ENCODE peak calls at places on chromosomes 6 and 20, in eight cellular contexts. One of them, this sample, is unnamed.

GRCh38 chr6:68651018-68651985 is 16.2 kb downstream of the ADGRB3 start:
- DNase-seq in choroid plexus epithelial cell: peak; percentile 82
- DNase-seq in Panc1: no peak
- DNase-seq in cardiac muscle cell: no peak
- DNase-seq in retinal pigment epithelial cell: no peak
- DNase-seq in lower lobe of right lung: no peak
- DNase-seq in coronary artery: no peak
- DNase-seq in fibroblast of lung: peak; percentile 95
- DNase-seq in this sample: no peak

GRCh38 chr20:17995967-17996819 is 27.4 kb downstream of the MGME1 start:
- DNase-seq in choroid plexus epithelial cell: peak; percentile 82
- DNase-seq in Panc1: no peak
- DNase-seq in cardiac muscle cell: peak; percentile 61
- DNase-seq in retinal pigment epithelial cell: no peak
- DNase-seq in lower lobe of right lung: no peak
- DNase-seq in coronary artery: no peak
- DNase-seq in fibroblast of lung: peak; percentile 78
- DNase-seq in this sample: peak; percentile 78

GRCh38 chr6:92125681-92126080 is 1293.7 kb downstream of the EPHA7 start:
- DNase-seq in choroid plexus epithelial cell: no peak
- DNase-seq in Panc1: no peak
- DNase-seq in cardiac muscle cell: no peak
- DNase-seq in retinal pigment epithelial cell: no peak
- DNase-seq in lower lobe of right lung: no peak
- DNase-seq in coronary artery: no peak
- DNase-seq in fibroblast of lung: no peak
- DNase-seq in this sample: no peak

GRCh38 chr6:53065266-53066058 is at the start of gene FBXO9:
- DNase-seq in choroid plexus epithelial cell: peak; percentile 50
- DNase-seq in Panc1: no peak
- DNase-seq in cardiac muscle cell: peak; percentile 84
- DNase-seq in retinal pigment epithelial cell: no peak
- DNase-seq in lower lobe of right lung: peak; percentile 79
- DNase-seq in coronary artery: peak; percentile 85
- DNase-seq in fibroblast of lung: peak; percentile 33
- DNase-seq in this sample: peak; percentile 75

GRCh38 chr20:64168381-64169088 is 4.3 kb downstream of the MYT1 start:
- DNase-seq in choroid plexus epithelial cell: no peak
- DNase-seq in Panc1: no peak
- DNase-seq in cardiac muscle cell: no peak
- DNase-seq in retinal pigment epithelial cell: no peak
- DNase-seq in lower lobe of right lung: peak; percentile 24
- DNase-seq in coronary artery: no peak
- DNase-seq in fibroblast of lung: peak; percentile 2
- DNase-seq in this sample: no peak

GRCh38 chr6:30325873-30326445 is 768 bp upstream of the TRIM39 start:
- DNase-seq in choroid plexus epithelial cell: peak; percentile 69
- DNase-seq in Panc1: peak; percentile 36
- DNase-seq in cardiac muscle cell: peak; percentile 69
- DNase-seq in retinal pigment epithelial cell: peak; percentile 59
- DNase-seq in lower lobe of right lung: no peak
- DNase-seq in coronary artery: peak; percentile 76
- DNase-seq in fibroblast of lung: no peak
- DNase-seq in this sample: peak; percentile 86

GRCh38 chr6:144284753-144285547 is at the start of gene UTRN:
- DNase-seq in choroid plexus epithelial cell: peak; percentile 85
- DNase-seq in Panc1: no peak
- DNase-seq in cardiac muscle cell: peak; percentile 92
- DNase-seq in retinal pigment epithelial cell: no peak
- DNase-seq in lower lobe of right lung: peak; percentile 87
- DNase-seq in coronary artery: peak; percentile 90
- DNase-seq in fibroblast of lung: peak; percentile 85
- DNase-seq in this sample: peak; percentile 89

GRCh38 chr6:7848229-7848628 is 62.4 kb downstream of the TXNDC5 start:
- DNase-seq in choroid plexus epithelial cell: peak; percentile 23
- DNase-seq in Panc1: no peak
- DNase-seq in cardiac muscle cell: no peak
- DNase-seq in retinal pigment epithelial cell: no peak
- DNase-seq in lower lobe of right lung: no peak
- DNase-seq in coronary artery: no peak
- DNase-seq in fibroblast of lung: no peak
- DNase-seq in this sample: no peak

GRCh38 chr6:14635195-14635594 is 517.6 kb downstream of the CD83 start:
- DNase-seq in choroid plexus epithelial cell: no peak
- DNase-seq in Panc1: no peak
- DNase-seq in cardiac muscle cell: no peak
- DNase-seq in retinal pigment epithelial cell: no peak
- DNase-seq in lower lobe of right lung: no peak
- DNase-seq in coronary artery: no peak
- DNase-seq in fibroblast of lung: no peak
- DNase-seq in this sample: no peak

GRCh38 chr20:34825530-34826362 is at the start of gene NCOA6:
- DNase-seq in choroid plexus epithelial cell: peak; percentile 87
- DNase-seq in Panc1: peak; percentile 41
- DNase-seq in cardiac muscle cell: peak; percentile 87
- DNase-seq in retinal pigment epithelial cell: no peak
- DNase-seq in lower lobe of right lung: peak; percentile 91
- DNase-seq in coronary artery: peak; percentile 90
- DNase-seq in fibroblast of lung: peak; percentile 82
- DNase-seq in this sample: peak; percentile 88

GRCh38 chr6:38110407-38111025 is 291.0 kb downstream of the ZFAND3 start:
- DNase-seq in choroid plexus epithelial cell: no peak
- DNase-seq in Panc1: no peak
- DNase-seq in cardiac muscle cell: peak; percentile 27
- DNase-seq in retinal pigment epithelial cell: no peak
- DNase-seq in lower lobe of right lung: no peak
- DNase-seq in coronary artery: no peak
- DNase-seq in fibroblast of lung: peak; percentile 47
- DNase-seq in this sample: peak; percentile 42

GRCh38 chr6:25590986-25591385 is 61.0 kb upstream of the SCGN start:
- DNase-seq in choroid plexus epithelial cell: no peak
- DNase-seq in Panc1: no peak
- DNase-seq in cardiac muscle cell: no peak
- DNase-seq in retinal pigment epithelial cell: no peak
- DNase-seq in lower lobe of right lung: no peak
- DNase-seq in coronary artery: no peak
- DNase-seq in fibroblast of lung: no peak
- DNase-seq in this sample: peak; percentile 6

GRCh38 chr6:142433419-142433818 is 131.6 kb downstream of the ADGRG6 start:
- DNase-seq in choroid plexus epithelial cell: no peak
- DNase-seq in Panc1: no peak
- DNase-seq in cardiac muscle cell: no peak
- DNase-seq in retinal pigment epithelial cell: no peak
- DNase-seq in lower lobe of right lung: no peak
- DNase-seq in coronary artery: no peak
- DNase-seq in fibroblast of lung: no peak
- DNase-seq in this sample: no peak

DNA sequence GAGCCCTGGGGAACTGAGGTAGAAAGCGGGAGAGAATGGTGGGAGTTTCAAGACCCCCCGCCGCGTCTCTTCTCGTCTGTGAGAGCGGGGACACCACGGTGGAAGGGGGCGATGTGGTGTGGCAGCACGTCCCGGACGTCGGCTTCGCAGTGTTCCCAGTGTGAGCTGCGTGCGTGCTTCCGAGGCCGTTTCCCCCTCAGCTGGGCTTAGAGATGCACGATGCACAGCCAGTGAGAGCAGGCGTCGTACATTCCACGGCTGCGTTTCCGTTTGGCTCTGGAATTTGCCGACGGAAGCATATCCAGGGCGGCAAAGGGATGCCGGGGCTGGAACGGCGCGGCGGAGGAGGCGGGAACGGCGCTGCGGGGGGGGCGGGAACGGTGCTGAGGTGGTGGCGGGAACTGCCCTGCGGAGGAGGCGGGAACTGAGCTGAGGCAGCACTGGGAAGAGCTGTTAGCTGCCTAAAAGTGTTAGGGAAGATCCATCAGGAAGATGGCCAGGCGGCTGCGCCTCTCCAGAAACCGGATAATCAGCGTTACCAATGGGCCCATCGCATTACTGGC is 37.7 kb downstream of the KIF25 start:
- DNase-seq in choroid plexus epithelial cell: peak; percentile 86
- DNase-seq in Panc1: no peak
- DNase-seq in cardiac muscle cell: peak; percentile 77
- DNase-seq in retinal pigment epithelial cell: peak; percentile 29
- DNase-seq in lower lobe of right lung: peak; percentile 72
- DNase-seq in coronary artery: no peak
- DNase-seq in fibroblast of lung: peak; percentile 43
- DNase-seq in this sample: peak; percentile 91
- H3K4me3 ChIP-seq in choroid plexus epithelial cell: peak overlapping the region; percentile 52
- H3K4me3 ChIP-seq in Panc1: peak overlapping the region; percentile 54
- H3K4me3 ChIP-seq in cardiac muscle cell: peak overlapping the region; percentile 10
- H3K4me3 ChIP-seq in retinal pigment epithelial cell: peak overlapping the region; percentile 24
- H3K4me3 ChIP-seq in lower lobe of right lung: peak overlapping the region; percentile 51
- H3K4me3 ChIP-seq in coronary artery: peak overlapping the region; percentile 59
- H3K4me3 ChIP-seq in fibroblast of lung: peak overlapping the region; percentile 41
- H3K4me3 ChIP-seq in this sample: peak overlapping the region; percentile 36

GRCh38 chr6:117423754-117424153 is 2.0 kb downstream of the ROS1 start:
- DNase-seq in choroid plexus epithelial cell: no peak
- DNase-seq in Panc1: no peak
- DNase-seq in cardiac muscle cell: no peak
- DNase-seq in retinal pigment epithelial cell: no peak
- DNase-seq in lower lobe of right lung: no peak
- DNase-seq in coronary artery: no peak
- DNase-seq in fibroblast of lung: no peak
- DNase-seq in this sample: no peak

GRCh38 chr6:117425431-117426153 is at the start of gene ROS1:
- DNase-seq in choroid plexus epithelial cell: no peak
- DNase-seq in Panc1: no peak
- DNase-seq in cardiac muscle cell: no peak
- DNase-seq in retinal pigment epithelial cell: no peak
- DNase-seq in lower lobe of right lung: no peak
- DNase-seq in coronary artery: no peak
- DNase-seq in fibroblast of lung: no peak
- DNase-seq in this sample: no peak
- H3K4me3 ChIP-seq in choroid plexus epithelial cell: no peak within 1 kb of the TSS
- H3K4me3 ChIP-seq in Panc1: no peak within 1 kb of the TSS
- H3K4me3 ChIP-seq in cardiac muscle cell: no peak within 1 kb of the TSS
- H3K4me3 ChIP-seq in retinal pigment epithelial cell: no peak within 1 kb of the TSS
- H3K4me3 ChIP-seq in lower lobe of right lung: peak within 1 kb of the TSS; percentile 35
- H3K4me3 ChIP-seq in coronary artery: no peak within 1 kb of the TSS
- H3K4me3 ChIP-seq in fibroblast of lung: no peak within 1 kb of the TSS
- H3K4me3 ChIP-seq in this sample: no peak within 1 kb of the TSS

DNA sequence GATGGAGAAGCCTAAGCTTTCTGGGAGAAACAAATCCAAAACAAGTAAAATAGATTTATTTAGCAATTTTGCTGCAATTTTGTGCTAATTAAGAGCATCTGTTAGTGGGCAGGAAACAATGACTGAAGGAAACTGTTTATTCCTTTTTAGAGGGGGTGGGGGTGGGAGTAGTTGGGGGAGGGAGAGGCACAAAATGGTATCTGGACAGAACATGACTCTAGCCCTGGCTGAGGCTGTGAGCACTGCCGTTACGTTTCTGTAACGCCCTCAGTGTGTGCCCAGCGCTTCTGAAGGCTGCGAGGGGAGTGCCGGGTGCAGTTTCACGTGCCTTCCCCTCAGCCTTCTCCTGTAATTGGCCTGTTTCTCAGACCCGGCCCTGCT is 28.8 kb downstream of the METTL24 start:
- DNase-seq in choroid plexus epithelial cell: no peak
- DNase-seq in Panc1: no peak
- DNase-seq in cardiac muscle cell: no peak
- DNase-seq in retinal pigment epithelial cell: no peak
- DNase-seq in lower lobe of right lung: no peak
- DNase-seq in coronary artery: no peak
- DNase-seq in fibroblast of lung: peak; percentile 17
- DNase-seq in this sample: peak; percentile 71
- H3K4me3 ChIP-seq in choroid plexus epithelial cell: peak overlapping the region; percentile 44
- H3K4me3 ChIP-seq in Panc1: peak overlapping the region; percentile 11
- H3K4me3 ChIP-seq in cardiac muscle cell: no peak overlapping the region
- H3K4me3 ChIP-seq in retinal pigment epithelial cell: peak overlapping the region; percentile 25
- H3K4me3 ChIP-seq in lower lobe of right lung: peak overlapping the region; percentile 32
- H3K4me3 ChIP-seq in coronary artery: peak overlapping the region; percentile 54
- H3K4me3 ChIP-seq in fibroblast of lung: peak overlapping the region; percentile 7
- H3K4me3 ChIP-seq in this sample: peak overlapping the region; percentile 20

DNA sequence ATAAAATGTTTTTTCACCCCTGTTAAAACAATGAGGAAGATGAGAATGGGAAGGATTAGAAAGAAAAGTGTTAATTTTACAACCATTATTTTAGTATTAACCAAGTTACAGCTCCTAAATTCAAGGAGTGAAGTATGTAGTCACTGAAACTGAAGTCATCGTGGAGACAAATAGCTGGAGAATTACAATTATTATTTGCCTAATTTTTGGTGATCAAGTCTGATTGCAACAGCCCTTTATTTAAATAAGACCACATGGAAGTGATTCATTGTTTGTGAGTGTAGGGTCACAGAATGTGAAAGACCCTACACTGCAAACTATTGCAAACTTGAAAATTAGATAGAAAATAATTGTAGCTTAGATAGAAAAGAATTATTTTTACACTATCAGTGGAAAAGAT is 292.4 kb downstream of the CENPW start:
- DNase-seq in choroid plexus epithelial cell: no peak
- DNase-seq in Panc1: no peak
- DNase-seq in cardiac muscle cell: no peak
- DNase-seq in retinal pigment epithelial cell: no peak
- DNase-seq in lower lobe of right lung: no peak
- DNase-seq in coronary artery: no peak
- DNase-seq in fibroblast of lung: no peak
- DNase-seq in this sample: no peak
- H3K4me3 ChIP-seq in choroid plexus epithelial cell: no peak overlapping the region
- H3K4me3 ChIP-seq in Panc1: no peak overlapping the region
- H3K4me3 ChIP-seq in cardiac muscle cell: no peak overlapping the region
- H3K4me3 ChIP-seq in retinal pigment epithelial cell: no peak overlapping the region
- H3K4me3 ChIP-seq in lower lobe of right lung: no peak overlapping the region
- H3K4me3 ChIP-seq in coronary artery: no peak overlapping the region
- H3K4me3 ChIP-seq in fibroblast of lung: no peak overlapping the region
- H3K4me3 ChIP-seq in this sample: no peak overlapping the region

DNA sequence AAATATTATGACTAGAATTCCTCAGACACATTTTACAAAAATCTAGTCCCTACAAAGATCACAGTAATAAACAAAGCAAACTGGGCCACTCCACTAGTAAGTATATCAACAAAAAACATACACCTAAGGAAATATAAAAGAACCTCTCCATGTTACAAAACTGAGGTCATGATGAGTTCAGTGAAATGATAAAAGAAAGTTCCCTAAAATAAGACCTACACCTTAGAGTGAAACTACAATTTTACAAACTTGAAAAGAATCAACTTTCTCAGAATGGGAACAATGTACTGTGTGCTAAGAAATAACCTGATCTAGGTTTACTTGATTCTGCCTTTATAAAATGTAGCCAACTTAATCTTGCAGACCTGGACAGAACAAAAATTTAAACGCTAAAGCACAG is 2.0 kb downstream of the RALGAPA2 start:
- DNase-seq in choroid plexus epithelial cell: no peak
- DNase-seq in Panc1: no peak
- DNase-seq in cardiac muscle cell: no peak
- DNase-seq in retinal pigment epithelial cell: no peak
- DNase-seq in lower lobe of right lung: no peak
- DNase-seq in coronary artery: no peak
- DNase-seq in fibroblast of lung: no peak
- DNase-seq in this sample: no peak
- H3K4me3 ChIP-seq in choroid plexus epithelial cell: no peak overlapping the region
- H3K4me3 ChIP-seq in Panc1: no peak overlapping the region
- H3K4me3 ChIP-seq in cardiac muscle cell: no peak overlapping the region
- H3K4me3 ChIP-seq in retinal pigment epithelial cell: no peak overlapping the region
- H3K4me3 ChIP-seq in lower lobe of right lung: peak overlapping the region; percentile 89
- H3K4me3 ChIP-seq in coronary artery: peak overlapping the region; percentile 95
- H3K4me3 ChIP-seq in fibroblast of lung: no peak overlapping the region
- H3K4me3 ChIP-seq in this sample: peak overlapping the region; percentile 82